ENCODE peak calls at places on chromosome 9, in eight cellular contexts. N is nephron progenitor cell, P is cardiac muscle cell, F is AG09319, Q is BJ, R is MCF 10A, A is adrenal gland, W is ovary. V is an unnamed sample.

GRCh38 chr9:124776952-124777645 is at the start of gene OLFML2A:
- DNase-seq in N (peak), P (no peak), F (no peak), Q (no peak), R (no peak), A (no peak), W (peak), V (peak)

GRCh38 chr9:28329323-28329722 is 756.0 kb upstream of the C9orf72 start:
- DNase-seq in N (no peak), P (no peak), F (no peak), Q (no peak), R (peak), A (no peak), W (no peak), V (no peak)

GRCh38 chr9:130833324-130833990 is 1.6 kb upstream of the ABL1 start:
- DNase-seq in N (no peak), P (peak), F (no peak), Q (no peak), R (peak), A (no peak), W (no peak), V (peak)

GRCh38 chr9:98962181-98962560 is 18.5 kb downstream of the COL15A1 start:
- DNase-seq in N (no peak), P (no peak), F (peak), Q (peak), R (no peak), A (no peak), W (no peak), V (peak)

GRCh38 chr9:86349271-86349670 is 4.9 kb downstream of the TUT7 start:
- DNase-seq in N (no peak), P (no peak), F (no peak), Q (no peak), R (no peak), A (no peak), W (no peak), V (no peak)

GRCh38 chr9:130672466-130672865 is 8.1 kb downstream of the PRDM12 start:
- DNase-seq in N (no peak), P (no peak), F (no peak), Q (no peak), R (no peak), A (no peak), W (no peak), V (no peak)

GRCh38 chr9:33415152-33416038 is 13.0 kb upstream of the AQP7 start:
- DNase-seq in N (peak), P (peak), F (no peak), Q (no peak), R (peak), A (peak), W (peak), V (peak)

GRCh38 chr9:85038061-85038460 is 368.5 kb downstream of the NTRK2 start:
- DNase-seq in N (no peak), P (no peak), F (no peak), Q (no peak), R (no peak), A (no peak), W (no peak), V (no peak)

GRCh38 chr9:109856785-109857184 is 76.8 kb downstream of the PALM2AKAP2 start:
- DNase-seq in N (peak), P (peak), F (no peak), Q (no peak), R (no peak), A (peak), W (peak), V (no peak)

GRCh38 chr9:9747787-9748186 is 865.0 kb downstream of the PTPRD start:
- DNase-seq in N (no peak), P (no peak), F (no peak), Q (no peak), R (no peak), A (no peak), W (no peak), V (peak)

GRCh38 chr9:6471231-6471630 is 58.2 kb downstream of the UHRF2 start:
- DNase-seq in N (no peak), P (no peak), F (no peak), Q (no peak), R (no peak), A (no peak), W (no peak), V (no peak)

GRCh38 chr9:116262421-116262820 is 108.8 kb downstream of the PAPPA start:
- DNase-seq in N (peak), P (no peak), F (no peak), Q (no peak), R (no peak), A (no peak), W (no peak), V (no peak)

GRCh38 chr9:34653610-34654072 is 1.7 kb downstream of the IL11RA start:
- DNase-seq in N (peak), P (peak), F (no peak), Q (no peak), R (no peak), A (no peak), W (peak), V (no peak)

GRCh38 chr9:108704156-108704852 is 151.5 kb downstream of the ACTL7B start:
- DNase-seq in N (no peak), P (peak), F (no peak), Q (no peak), R (peak), A (no peak), W (no peak), V (peak)

GRCh38 chr9:133430244-133430643 is 8.1 kb downstream of the ADAMTS13 start:
- DNase-seq in N (no peak), P (no peak), F (no peak), Q (no peak), R (no peak), A (no peak), W (no peak), V (no peak)

GRCh38 chr9:133429216-133429613 is 7.0 kb downstream of the ADAMTS13 start:
- DNase-seq in N (no peak), P (no peak), F (no peak), Q (no peak), R (no peak), A (no peak), W (no peak), V (no peak)

GRCh38 chr9:133427658-133428348 is 5.6 kb downstream of the ADAMTS13 start:
- DNase-seq in N (no peak), P (no peak), F (no peak), Q (no peak), R (no peak), A (no peak), W (no peak), V (no peak)

GRCh38 chr9:133428579-133429215 is 6.5 kb downstream of the ADAMTS13 start:
- DNase-seq in N (peak), P (peak), F (no peak), Q (no peak), R (no peak), A (no peak), W (no peak), V (no peak)

GRCh38 chr9:133429641-133430161 is 7.5 kb downstream of the ADAMTS13 start:
- DNase-seq in N (peak), P (peak), F (no peak), Q (no peak), R (no peak), A (peak), W (no peak), V (no peak)
- TF ChIP-seq CTCF in N (peak), P (peak), F (peak), Q (peak), R (no peak), A (peak), W (no peak), V (peak)

DNA sequence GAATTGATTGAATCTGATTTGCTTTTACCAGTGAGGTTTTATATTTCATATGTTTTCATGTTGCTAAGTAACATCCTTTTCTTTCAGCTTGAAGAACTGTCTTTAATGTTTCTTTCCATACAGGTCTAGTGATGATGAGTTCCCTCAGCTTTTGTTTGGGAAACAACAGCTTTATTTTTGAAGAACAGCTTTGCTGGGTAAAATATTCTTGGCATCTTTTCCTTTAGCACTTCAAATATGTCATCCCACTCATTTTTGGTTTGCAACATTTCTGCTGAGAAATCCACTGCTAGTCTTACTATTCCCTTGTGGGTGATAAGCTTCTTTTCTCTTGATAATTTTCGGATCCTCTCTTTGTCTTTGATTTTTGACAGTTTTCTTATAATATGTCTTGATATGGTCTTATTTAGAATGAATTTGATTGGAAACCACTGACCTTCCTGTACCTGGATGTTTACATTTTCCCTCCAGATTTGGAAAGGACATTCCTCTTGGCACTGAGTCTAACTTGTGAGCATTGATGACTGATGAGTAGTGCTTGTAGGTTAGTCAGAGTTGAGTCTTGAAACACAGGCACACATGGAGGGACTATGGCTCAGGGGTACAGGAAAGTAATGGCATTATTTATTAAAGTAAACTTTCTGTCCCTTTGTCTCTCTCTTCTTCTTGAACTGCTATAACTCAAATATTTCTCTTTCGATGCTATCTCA is 220.3 kb downstream of the SPATA31D1 start:
- DNase-seq in N (no peak), P (peak), F (no peak), Q (no peak), R (peak), A (no peak), W (no peak), V (no peak)
- TF ChIP-seq CTCF in N (no peak), P (no peak), F (no peak), Q (no peak), R (no peak), A (no peak), W (no peak), V (no peak)

GRCh38 chr9:79432485-79432884 is 139.3 kb upstream of the TLE4 start:
- DNase-seq in N (no peak), P (no peak), F (no peak), Q (no peak), R (peak), A (no peak), W (no peak), V (no peak)
- TF ChIP-seq CTCF in N (no peak), P (no peak), F (no peak), Q (no peak), R (no peak), A (no peak), W (no peak), V (no peak)

GRCh38 chr9:126501383-126502331 is 112.1 kb upstream of the LMX1B start:
- DNase-seq in N (no peak), P (no peak), F (no peak), Q (no peak), R (no peak), A (no peak), W (no peak), V (no peak)
- TF ChIP-seq CTCF in N (no peak), P (no peak), F (no peak), Q (peak), R (no peak), A (no peak), W (no peak), V (no peak)

DNA sequence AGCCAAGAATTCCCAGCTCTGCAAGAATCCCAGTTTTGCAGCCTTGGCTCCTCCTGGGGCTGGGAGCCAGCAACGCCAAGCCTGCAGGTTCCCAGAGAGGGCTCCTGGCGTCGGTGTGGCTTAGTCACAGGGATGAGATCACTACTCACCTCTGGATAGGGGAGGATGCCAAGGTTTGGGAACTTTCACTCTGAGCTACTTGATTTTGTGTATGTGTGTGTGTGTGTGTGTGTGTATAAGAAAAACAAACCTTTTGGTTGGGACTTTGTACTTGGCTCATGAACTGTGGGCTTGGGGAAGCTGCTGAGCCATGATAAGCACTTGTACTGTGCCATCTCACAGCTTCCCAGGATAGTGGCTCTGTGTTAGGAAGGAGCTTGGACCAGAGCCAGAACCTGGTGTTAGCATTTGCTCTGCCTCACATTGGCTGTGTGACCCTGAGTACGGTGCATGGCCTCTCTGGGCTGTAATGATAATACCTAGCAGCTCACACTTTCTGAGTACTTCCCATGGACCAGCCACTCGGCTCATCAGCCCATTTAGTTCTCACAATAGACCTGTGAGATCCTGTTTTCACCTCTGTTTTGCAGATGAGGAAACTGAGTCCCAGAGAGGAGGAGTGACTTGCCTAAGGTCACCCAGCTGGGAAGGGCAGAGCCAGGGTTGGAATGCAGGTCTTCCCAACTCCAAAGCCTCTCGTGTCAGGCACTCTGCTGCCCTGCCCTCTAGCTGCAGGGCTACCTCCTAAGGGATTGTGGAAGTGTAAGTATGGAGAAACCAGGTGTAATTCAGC is 41.4 kb upstream of the DAB2IP start:
- DNase-seq in N (no peak), P (peak), F (no peak), Q (no peak), R (peak), A (peak), W (peak), V (peak)
- TF ChIP-seq CTCF in N (no peak), P (no peak), F (no peak), Q (no peak), R (no peak), A (no peak), W (no peak), V (no peak)

GRCh38 chr9:123373447-123373923 is 17.5 kb downstream of the CRB2 start:
- DNase-seq in N (no peak), P (no peak), F (no peak), Q (no peak), R (no peak), A (no peak), W (no peak), V (no peak)
- TF ChIP-seq CTCF in N (no peak), P (no peak), F (no peak), Q (no peak), R (no peak), A (no peak), W (no peak), V (no peak)